ENCODE peak calls at places on chromosomes 6 and 20, in four cellular contexts. N is HCT116, I is GM23338, A is HL-60. B is an unnamed sample.

GRCh38 chr20:16475225-16475624 is 98.0 kb downstream of the KIF16B start:
- DNase-seq in N (no peak), A (no peak), I (peak), B (no peak)

GRCh38 chr6:13536796-13537526 is 37.4 kb upstream of the SIRT5 start:
- DNase-seq in N (no peak), I (no peak), A (no peak), B (no peak)

GRCh38 chr6:5172057-5172683 is 87.0 kb downstream of the PPP1R3G start:
- DNase-seq in A (no peak), N (no peak), I (peak), B (no peak)

GRCh38 chr20:34703573-34704176 is 469 bp upstream of the TP53INP2 start:
- DNase-seq in I (peak), A (no peak), N (no peak), B (peak)

GRCh38 chr6:105917038-105917695 is 169.0 kb upstream of the PRDM1 start:
- DNase-seq in I (no peak), A (no peak), N (no peak), B (no peak)

GRCh38 chr20:20827992-20828597 is 115.7 kb upstream of the RALGAPA2 start:
- DNase-seq in N (no peak), I (no peak), A (no peak), B (no peak)

GRCh38 chr20:8132015-8132631 is at the start of gene PLCB1:
- DNase-seq in I (peak), N (peak), A (peak), B (peak)

GRCh38 chr6:159979136-159979874 is 10.4 kb downstream of the IGF2R start:
- DNase-seq in I (no peak), N (no peak), A (peak), B (no peak)

GRCh38 chr6:111057074-111057752 is 30.1 kb upstream of the SLC16A10 start:
- DNase-seq in N (peak), I (peak), A (peak), B (peak)

GRCh38 chr6:148455674-148456559 is 113.3 kb downstream of the SASH1 start:
- DNase-seq in N (no peak), I (peak), A (no peak), B (no peak)

GRCh38 chr20:53839423-53840176 is 230.8 kb downstream of the BCAS1 start:
- DNase-seq in N (no peak), I (no peak), A (peak), B (no peak)

GRCh38 chr6:66403965-66404364 is 696.9 kb upstream of the EYS start:
- DNase-seq in N (no peak), I (no peak), A (no peak), B (no peak)
- TF ChIP-seq REST in N (no peak), I (no peak), A (no peak), B (no peak)

GRCh38 chr6:34888874-34889555 is at the start of gene ANKS1A:
- DNase-seq in I (peak), N (peak), A (peak), B (peak)
- TF ChIP-seq REST in I (no peak), N (no peak), A (no peak), B (no peak)

GRCh38 chr20:47221036-47221625 is 135.4 kb downstream of the ZMYND8 start:
- DNase-seq in A (no peak), I (no peak), N (no peak), B (no peak)
- TF ChIP-seq REST in A (peak), I (peak), N (no peak), B (peak)

DNA sequence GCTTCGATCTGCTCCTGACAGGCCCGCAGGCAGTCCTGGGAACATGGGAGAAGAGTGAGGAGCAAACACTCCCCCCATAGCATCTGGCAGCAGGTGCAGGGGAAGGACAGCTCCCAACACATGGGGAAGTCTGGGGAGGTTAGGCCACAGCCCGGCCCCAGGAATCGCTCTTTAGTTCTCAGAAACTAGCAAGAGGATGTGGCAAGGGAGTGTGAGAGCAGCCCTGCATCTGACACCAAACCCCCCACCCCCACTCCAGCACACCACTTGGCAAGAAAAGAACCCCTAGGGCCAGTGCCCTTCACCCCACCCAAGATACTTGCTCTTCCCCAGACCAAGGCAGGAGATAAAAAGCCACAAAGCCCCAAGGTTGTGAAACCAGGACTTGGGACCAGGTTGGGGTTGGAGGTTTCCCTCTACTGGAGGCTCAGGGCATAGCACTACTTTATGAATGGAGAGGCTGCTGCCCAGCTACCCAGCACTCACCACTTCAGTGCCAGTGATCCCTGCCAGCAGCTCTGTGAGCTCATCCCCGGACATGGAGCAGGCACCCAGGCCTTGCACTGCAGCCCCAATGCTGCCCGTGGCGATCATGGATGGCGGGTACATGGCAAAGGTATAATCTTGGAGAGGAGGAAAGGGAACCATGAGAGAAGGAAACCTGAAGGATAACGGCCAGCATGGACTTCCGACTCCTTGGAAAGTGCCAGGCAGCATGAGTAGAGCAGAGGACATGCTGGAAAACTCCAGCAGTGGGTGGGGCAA is 5.4 kb downstream of the CCND3 start:
- DNase-seq in A (peak), I (peak), N (peak), B (peak)
- TF ChIP-seq REST in A (peak), I (no peak), N (no peak), B (no peak)

DNA sequence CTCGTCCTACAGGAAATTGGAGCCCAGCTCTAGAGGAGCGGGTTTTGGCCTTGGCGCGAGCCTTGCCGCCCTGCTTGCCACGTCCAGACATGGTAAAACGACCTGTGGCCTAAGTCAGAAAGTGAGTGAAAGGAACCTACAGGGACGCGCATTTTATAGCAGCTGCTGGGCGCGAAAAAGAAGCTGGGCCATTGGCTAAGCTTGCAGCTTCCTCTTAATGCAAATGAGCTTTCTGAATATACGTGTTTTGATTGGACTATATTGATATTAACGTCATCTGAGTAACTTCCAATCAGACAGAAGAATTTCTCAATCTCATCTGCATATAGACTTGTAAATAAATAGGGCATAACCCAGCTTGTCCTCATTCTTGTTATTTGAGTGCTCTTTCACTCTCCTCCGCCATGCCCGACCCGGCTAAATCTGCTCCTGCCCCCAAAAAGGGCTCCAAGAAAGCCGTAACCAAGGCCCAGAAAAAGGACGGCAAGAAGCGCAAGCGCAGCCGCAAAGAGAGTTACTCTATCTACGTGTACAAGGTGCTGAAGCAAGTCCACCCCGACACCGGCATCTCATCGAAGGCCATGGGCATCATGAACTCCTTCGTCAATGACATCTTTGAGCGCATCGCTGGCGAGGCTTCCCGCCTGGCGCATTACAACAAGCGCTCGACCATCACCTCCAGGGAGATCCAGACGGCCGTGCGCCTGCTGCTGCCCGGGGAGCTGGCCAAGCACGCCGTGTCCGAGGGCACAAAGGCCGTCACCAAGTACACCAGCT is 18.9 kb downstream of the OR2B2 start:
- DNase-seq in I (peak), A (peak), N (peak), B (peak)
- TF ChIP-seq REST in I (no peak), A (peak), N (no peak), B (peak)

GRCh38 chr6:1687402-1687801 is 77.7 kb downstream of the FOXC1 start:
- DNase-seq in N (no peak), A (no peak), I (no peak), B (no peak)
- TF ChIP-seq REST in N (peak), A (no peak), I (peak), B (peak)

DNA sequence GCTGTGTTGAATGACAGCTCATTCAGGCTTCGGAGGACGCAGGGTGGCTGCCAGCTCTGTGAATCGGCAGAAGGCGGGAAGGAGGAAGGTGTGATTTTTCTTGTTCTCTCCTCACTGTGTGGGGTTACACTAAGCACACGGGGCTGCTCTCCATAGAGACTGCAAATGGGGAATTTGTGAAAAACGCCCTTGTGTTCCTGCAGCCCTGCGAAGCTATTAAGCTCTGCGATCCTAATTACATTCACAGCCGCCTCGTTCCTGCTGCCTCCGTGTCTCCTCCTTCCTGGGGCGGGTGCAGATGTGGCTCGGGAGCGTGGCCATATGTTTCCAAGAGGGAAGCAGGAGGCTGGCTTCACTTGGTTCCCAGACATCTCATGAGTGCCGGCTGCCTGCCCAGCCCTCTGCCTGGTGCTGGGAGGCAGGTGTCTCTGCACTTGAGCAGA is 124.0 kb downstream of the TOX2 start:
- DNase-seq in A (no peak), I (no peak), N (no peak), B (peak)
- TF ChIP-seq REST in A (no peak), I (no peak), N (no peak), B (no peak)

GRCh38 chr20:41615671-41616070 is 2.5 kb downstream of the CHD6 start:
- DNase-seq in I (no peak), N (no peak), A (no peak), B (no peak)
- TF ChIP-seq REST in I (no peak), N (no peak), A (no peak), B (no peak)

B was measured in SK-N-SH.